ENCODE peak calls at places on chromosome 22, in nine cellular contexts. F is renal cortical epithelial cell; J is body of pancreas; R is GM23248; H is upper lobe of left lung; X is AG04450; O is amniotic stem cell; C is left lobe of liver; P is stimulated activated CD8-positive, alpha-beta memory T cell treated with anti-CD3 and anti-CD28 coated beads, Interleukin-12 subunit alpha, Interleukin-12 subunit beta, amount 100 ng/mL, for 1 hour. L is an unnamed sample.
A peak's percentile ranks its signal among the peaks of the same experiment; 100 is the strongest.

GRCh38 chr22:19803736-19804267 is 43.2 kb downstream of the TBX1 start:
- DNase-seq in P (no peak), H (no peak), C (no peak), R (no peak), X (no peak), O (no peak), F (no peak), J (no peak), L (no peak)

GRCh38 chr22:38841211-38841610 is 2.6 kb downstream of the NPTXR start:
- DNase-seq in J (peak; percentile 85), O (no peak), X (no peak), R (no peak), C (no peak), P (no peak), H (no peak), F (no peak), L (no peak)

GRCh38 chr22:44147821-44148574 is 32.7 kb upstream of the PARVG start:
- DNase-seq in R (peak; percentile 16), O (no peak), F (peak; percentile 45), H (no peak), J (no peak), C (no peak), X (no peak), P (no peak), L (no peak)

GRCh38 chr22:44200855-44201550 is 20.3 kb downstream of the PARVG start:
- DNase-seq in P (no peak), O (no peak), H (no peak), R (no peak), J (no peak), C (no peak), F (no peak), X (no peak), L (peak; percentile 47)

GRCh38 chr22:36783743-36784142 is 7.8 kb upstream of the IFT27 start:
- DNase-seq in R (no peak), H (no peak), F (no peak), X (no peak), O (no peak), P (no peak), J (no peak), C (no peak), L (no peak)

GRCh38 chr22:19958083-19959042 is 16.7 kb upstream of the TXNRD2 start:
- DNase-seq in C (no peak), X (no peak), P (no peak), R (peak; percentile 85), H (no peak), J (no peak), F (peak; percentile 36), O (no peak), L (no peak)

GRCh38 chr22:47377926-47378560 is 615.6 kb downstream of the TBC1D22A start:
- DNase-seq in O (no peak), J (no peak), P (no peak), R (no peak), F (no peak), H (peak; percentile 6), C (no peak), X (no peak), L (no peak)

GRCh38 chr22:40960137-40960536 is 9.0 kb downstream of the RBX1 start:
- DNase-seq in O (no peak), C (no peak), J (no peak), P (no peak), R (no peak), X (no peak), H (no peak), F (no peak), L (no peak)

GRCh38 chr22:48071828-48072227 is 1309.4 kb downstream of the TBC1D22A start:
- DNase-seq in X (no peak), J (no peak), C (no peak), R (no peak), O (no peak), F (no peak), P (no peak), H (no peak), L (no peak)

GRCh38 chr22:19174106-19175025 is 4.2 kb downstream of the SLC25A1 start:
- DNase-seq in F (peak; percentile 47), C (peak; percentile 90), O (peak; percentile 6), J (peak; percentile 49), R (peak; percentile 87), P (no peak), H (no peak), X (no peak), L (peak; percentile 61)

GRCh38 chr22:49833340-49834007 is 5.8 kb upstream of the BRD1 start:
- DNase-seq in F (peak; percentile 56), R (no peak), P (no peak), O (no peak), J (peak; percentile 90), X (no peak), H (peak; percentile 89), C (no peak), L (no peak)

GRCh38 chr22:41411021-41411851 is 29.5 kb downstream of the TEF start:
- DNase-seq in C (peak; percentile 48), J (no peak), R (peak; percentile 14), H (peak; percentile 46), F (no peak), P (no peak), X (no peak), O (no peak), L (no peak)

GRCh38 chr22:29690481-29690880 is 29.3 kb upstream of the CABP7 start:
- DNase-seq in J (no peak), H (no peak), X (no peak), R (no peak), P (no peak), C (no peak), F (no peak), O (no peak), L (no peak)

GRCh38 chr22:49362393-49362792 is 465.3 kb downstream of the BRD1 start:
- DNase-seq in R (no peak), H (no peak), C (peak; percentile 7), O (no peak), P (no peak), J (no peak), X (no peak), F (no peak), L (no peak)

GRCh38 chr22:44118645-44119315 is 61.9 kb upstream of the PARVG start:
- DNase-seq in H (no peak), X (no peak), C (no peak), R (no peak), J (no peak), O (no peak), P (no peak), F (no peak), L (no peak)

GRCh38 chr22:17264321-17265052 is 45.3 kb upstream of the ADA2 start:
- DNase-seq in P (no peak), C (no peak), R (peak; percentile 29), F (peak; percentile 31), H (no peak), X (no peak), O (no peak), J (no peak), L (no peak)

GRCh38 chr22:19941365-19942070 is at the start of the genes COMT and TXNRD2:
- DNase-seq in R (peak; percentile 88), J (peak; percentile 75), X (no peak), F (peak; percentile 15), O (no peak), C (peak; percentile 73), H (peak; percentile 70), P (peak; percentile 50), L (no peak)

GRCh38 chr22:45477366-45478107 is 25.1 kb upstream of the FBLN1 start:
- DNase-seq in O (no peak), C (no peak), H (no peak), X (no peak), R (no peak), P (no peak), F (no peak), J (no peak), L (no peak)

GRCh38 chr22:37906364-37907008 is 389 bp downstream of the MICALL1 start:
- DNase-seq in C (no peak), X (no peak), F (no peak), O (no peak), P (no peak), H (no peak), J (peak; percentile 31), R (peak; percentile 49), L (no peak)